ENCODE peak calls at places on chromosomes 7 and 10, in seven cellular contexts. J is CD8-positive, alpha-beta memory T cell; X is body of pancreas; W is fibroblast of lung; P is upper lobe of left lung; C is AG04450; Y is left ventricle myocardium inferior. S is an unnamed sample.

GRCh38 chr7:38905026-38905759 is 3.8 kb downstream of the VPS41 start:
- DNase-seq in J (no peak), X (no peak), W (no peak), P (no peak), C (no peak), Y (no peak), S (no peak)

GRCh38 chr7:30163231-30163894 is 28.6 kb downstream of the MTURN start:
- DNase-seq in J (no peak), X (no peak), W (no peak), P (peak), C (no peak), Y (no peak), S (no peak)

GRCh38 chr7:128755816-128756476 is 16.8 kb downstream of the CALU start:
- DNase-seq in J (no peak), X (no peak), W (peak), P (no peak), C (peak), Y (no peak), S (no peak)

GRCh38 chr10:113463777-113464176 is 89.1 kb upstream of the HABP2 start:
- DNase-seq in J (no peak), X (no peak), W (peak), P (no peak), C (no peak), Y (no peak), S (no peak)

GRCh38 chr7:32163141-32163806 is 93.1 kb upstream of the PDE1C start:
- DNase-seq in J (no peak), X (peak), W (peak), P (no peak), C (no peak), Y (peak), S (no peak)

GRCh38 chr10:45202242-45202641 is 113.2 kb downstream of the OR13A1 start:
- DNase-seq in J (no peak), X (no peak), W (no peak), P (no peak), C (no peak), Y (no peak), S (no peak)

GRCh38 chr7:110677405-110677804 is 413.5 kb upstream of the LRRN3 start:
- DNase-seq in J (no peak), X (no peak), W (no peak), P (no peak), C (no peak), Y (no peak), S (no peak)

GRCh38 chr7:115516341-115516740 is 514.2 kb downstream of the TFEC start:
- DNase-seq in J (no peak), X (no peak), W (no peak), P (no peak), C (no peak), Y (no peak), S (no peak)

GRCh38 chr7:27170936-27171635 is 3.0 kb downstream of the HOXA10 start:
- DNase-seq in J (no peak), X (no peak), W (no peak), P (peak), C (no peak), Y (no peak), S (no peak)

GRCh38 chr7:28808786-28809533 is 149.2 kb downstream of the TRIL start:
- DNase-seq in J (no peak), X (no peak), W (peak), P (no peak), C (no peak), Y (no peak), S (no peak)

GRCh38 chr7:139914306-139914747 is 85.3 kb downstream of the TBXAS1 start:
- DNase-seq in J (no peak), X (no peak), W (peak), P (no peak), C (peak), Y (no peak), S (no peak)

GRCh38 chr10:72274213-72274729 is 547 bp downstream of the DDIT4 start:
- DNase-seq in J (peak), X (no peak), W (no peak), P (peak), C (no peak), Y (no peak), S (no peak)

GRCh38 chr7:67636363-67637355 is 640.0 kb downstream of the TYW1 start:
- DNase-seq in J (no peak), X (no peak), W (no peak), P (no peak), C (no peak), Y (no peak), S (no peak)

GRCh38 chr10:14822879-14823755 is 14.7 kb downstream of the CDNF start:
- DNase-seq in J (peak), X (peak), W (peak), P (no peak), C (peak), Y (peak), S (peak)

GRCh38 chr10:9605231-9605630 is 1412.4 kb upstream of the CELF2 start:
- DNase-seq in J (no peak), X (no peak), W (no peak), P (no peak), C (no peak), Y (no peak), S (no peak)

GRCh38 chr7:75905785-75906604 is 9.0 kb upstream of the POR start:
- DNase-seq in J (no peak), X (peak), W (peak), P (peak), C (no peak), Y (peak), S (no peak)

GRCh38 chr10:821322-821721 is 110.2 kb downstream of the LARP4B start:
- DNase-seq in J (no peak), X (no peak), W (no peak), P (no peak), C (no peak), Y (no peak), S (no peak)

GRCh38 chr7:66150471-66150870 is 35.8 kb downstream of the CRCP start:
- DNase-seq in J (no peak), X (peak), W (peak), P (peak), C (no peak), Y (peak), S (no peak)

GRCh38 chr10:115398026-115398425 is 304.9 kb downstream of the ATRNL1 start:
- DNase-seq in J (no peak), X (no peak), W (no peak), P (no peak), C (no peak), Y (no peak), S (no peak)

GRCh38 chr10:33893502-33893901 is 559.0 kb upstream of the NRP1 start:
- DNase-seq in J (no peak), X (no peak), W (peak), P (no peak), C (no peak), Y (no peak), S (no peak)

GRCh38 chr7:52233248-52233647 is 802.2 kb upstream of the POM121L12 start:
- DNase-seq in J (no peak), X (no peak), W (no peak), P (no peak), C (no peak), Y (no peak), S (no peak)

GRCh38 chr10:15236340-15236739 is 67.8 kb upstream of the NMT2 start:
- DNase-seq in J (no peak), X (no peak), W (no peak), P (no peak), C (no peak), Y (no peak), S (no peak)

DNA sequence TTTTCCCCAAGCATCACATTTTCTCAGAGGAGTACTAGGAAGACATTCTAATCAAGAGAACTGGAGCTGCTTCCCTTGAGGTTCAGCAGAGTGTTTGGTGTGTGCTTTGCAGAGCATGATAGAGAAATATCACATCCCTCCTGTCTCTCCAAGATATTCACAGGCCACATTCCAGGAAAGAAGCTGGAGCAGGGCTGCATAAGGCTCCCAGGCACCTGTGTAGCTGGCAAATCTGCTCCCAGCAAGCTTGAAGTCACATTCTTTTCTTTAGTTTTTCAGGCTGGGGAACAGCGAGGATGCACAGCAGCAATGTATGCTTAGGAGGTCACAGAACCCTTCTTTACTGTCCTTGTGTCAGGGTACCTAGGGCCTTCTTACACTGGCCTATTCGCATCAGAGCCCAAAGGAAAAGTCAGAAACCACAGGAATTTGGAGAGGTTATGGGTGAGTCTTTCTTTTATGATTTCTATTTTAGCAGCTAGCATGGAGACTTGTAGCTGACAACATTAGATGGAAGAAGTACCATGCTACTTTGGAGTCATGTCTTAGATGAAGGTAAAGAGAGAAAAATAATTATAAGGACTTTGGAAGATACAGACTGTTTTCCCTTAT is 95.8 kb upstream of the HDAC9 start:
- DNase-seq in J (no peak), X (no peak), W (no peak), P (no peak), C (no peak), Y (no peak), S (no peak)
- H3K27ac ChIP-seq in J (no peak), X (no peak), W (no peak), P (no peak), C (no peak), Y (no peak), S (no peak)

DNA sequence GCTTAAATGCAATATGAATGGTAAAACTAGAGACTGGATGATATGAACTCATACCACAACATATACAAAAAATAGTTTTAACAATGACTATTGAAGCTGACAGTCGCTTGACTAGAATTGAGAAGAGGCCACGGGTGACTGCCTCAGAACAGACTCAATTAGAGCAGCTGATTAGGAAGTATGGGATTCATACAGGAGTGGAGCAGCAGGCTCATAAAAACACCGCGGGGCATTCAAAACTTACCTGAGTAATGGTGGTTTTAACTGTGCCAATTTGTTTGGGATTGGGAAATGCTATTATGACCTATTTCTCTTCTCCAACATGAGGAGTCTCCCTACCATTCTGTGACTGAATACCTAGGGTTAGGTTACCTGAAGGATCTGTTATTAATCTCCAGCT is 2.1 kb downstream of the CADPS2 start:
- DNase-seq in J (no peak), X (no peak), W (no peak), P (no peak), C (no peak), Y (no peak), S (no peak)
- H3K4me3 ChIP-seq in J (no peak), X (no peak), W (no peak), P (peak), C (no peak), Y (peak), S (no peak)

GRCh38 chr10:70908426-70909296 is 20.3 kb upstream of the PCBD1 start:
- DNase-seq in J (no peak), X (no peak), W (no peak), P (no peak), C (no peak), Y (no peak), S (no peak)

GRCh38 chr10:70906953-70907618 is 18.7 kb upstream of the PCBD1 start:
- DNase-seq in J (no peak), X (no peak), W (no peak), P (no peak), C (no peak), Y (no peak), S (no peak)

GRCh38 chr10:70909326-70909935 is 21.1 kb upstream of the PCBD1 start:
- DNase-seq in J (no peak), X (no peak), W (no peak), P (no peak), C (no peak), Y (no peak), S (no peak)

GRCh38 chr10:70906031-70906804 is 17.9 kb upstream of the PCBD1 start:
- DNase-seq in J (no peak), X (no peak), W (no peak), P (peak), C (no peak), Y (no peak), S (no peak)

DNA sequence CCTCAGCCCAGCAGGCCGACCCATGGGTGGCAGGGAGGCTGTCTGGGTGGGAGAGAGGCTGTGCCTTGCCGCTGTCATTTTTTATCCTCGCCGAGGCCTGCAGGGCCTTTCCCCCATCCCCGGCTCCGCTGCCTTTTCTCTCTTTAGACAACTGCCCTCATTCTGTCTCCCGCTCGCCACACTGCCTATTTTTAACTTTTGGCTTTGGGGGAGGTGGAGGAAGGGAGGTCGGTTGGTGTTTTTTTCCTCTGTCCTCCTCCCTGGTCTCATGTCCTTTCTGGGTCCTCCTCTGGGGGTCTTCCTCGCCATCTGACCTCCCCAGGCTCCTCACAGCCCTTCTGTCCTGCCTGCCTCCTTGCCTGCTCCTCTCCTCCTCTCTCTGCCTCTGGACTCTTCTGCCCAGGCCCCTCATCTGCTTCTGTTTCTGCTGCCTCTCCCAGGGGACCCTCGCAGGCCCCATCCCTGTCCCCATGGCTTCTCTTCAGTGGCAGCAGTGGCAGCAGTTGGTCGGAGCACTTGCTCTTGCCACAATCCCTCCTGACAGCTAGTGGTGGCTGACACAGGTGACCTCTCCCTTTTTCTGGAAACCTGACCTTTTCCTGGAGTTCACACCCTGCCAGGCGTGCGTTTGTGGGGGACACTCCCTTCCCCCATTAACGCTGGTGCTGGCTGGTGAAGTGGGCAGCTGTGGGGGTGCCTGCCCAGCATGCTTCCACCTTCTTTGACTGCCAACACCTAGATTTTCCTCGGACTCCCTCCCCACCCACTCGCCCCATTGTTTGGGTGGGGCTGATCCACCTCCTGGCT is 19.5 kb upstream of the PCBD1 start:
- DNase-seq in J (no peak), X (no peak), W (no peak), P (no peak), C (no peak), Y (no peak), S (no peak)
- H3K27ac ChIP-seq in J (no peak), X (no peak), W (no peak), P (no peak), C (no peak), Y (peak), S (no peak)

DNA sequence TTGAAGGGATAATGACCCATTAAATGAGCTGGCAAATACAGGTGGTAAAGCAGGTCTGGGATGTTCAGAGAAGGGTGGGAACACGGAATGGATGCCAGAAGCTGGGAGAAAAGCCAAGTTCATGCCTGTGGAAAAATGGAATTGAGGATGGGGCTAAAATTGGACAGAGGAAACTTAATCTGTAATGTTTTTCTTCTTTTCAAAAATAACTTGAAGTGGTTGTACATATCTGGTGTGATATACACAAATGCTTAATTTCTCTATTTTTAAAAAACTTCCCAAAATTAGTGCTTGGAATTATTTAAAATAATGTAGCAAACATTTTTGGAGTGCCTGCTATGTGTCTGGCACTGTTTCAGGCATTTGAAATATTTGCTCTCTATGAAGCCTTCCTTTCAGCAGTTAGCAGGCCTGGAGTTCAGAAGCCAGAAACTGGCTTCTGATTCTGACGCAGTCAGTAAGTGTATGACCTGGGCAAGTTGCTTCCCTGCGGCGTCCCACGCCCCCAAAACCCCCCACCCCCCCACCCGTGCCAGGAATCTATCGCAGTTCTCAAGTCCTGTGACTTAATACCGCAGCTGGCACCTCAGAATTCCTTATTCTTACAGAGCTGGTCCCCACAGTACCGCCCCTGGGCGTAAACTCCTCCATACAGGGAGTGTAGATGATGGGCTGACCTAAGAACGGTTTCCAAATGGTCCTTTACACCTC is 843 bp upstream of the MALSU1 start:
- DNase-seq in J (no peak), X (peak), W (peak), P (no peak), C (peak), Y (no peak), S (no peak)
- H3K4me3 ChIP-seq in J (peak), X (no peak), W (peak), P (peak), C (no peak), Y (peak), S (peak)